ENCODE peak calls at places on chromosomes 4 and X, in eight cellular contexts. M is WTC11; B is A549; N is stimulated activated CD8-positive, alpha-beta memory T cell treated with anti-CD3 and anti-CD28 coated beads, Interleukin-2, amount 100 ng/mL, for 48 hours; H is T-helper 2 cell; V is astrocyte of the cerebellum; A is hepatic stellate cell; R is neuronal stem cell. E is an unnamed sample.

GRCh38 chr4:89331637-89332544 is 24.3 kb upstream of the GPRIN3 start:
- DNase-seq in B (no peak), M (no peak), V (no peak), N (no peak), A (no peak), R (no peak), H (no peak), E (no peak)

GRCh38 chr4:67344594-67345380 is 200.5 kb downstream of the CENPC start:
- DNase-seq in R (no peak), V (no peak), B (no peak), A (no peak), H (no peak), M (no peak), N (no peak), E (no peak)

GRCh38 chr4:25100710-25101109 is 59.5 kb downstream of the SEPSECS start:
- DNase-seq in H (no peak), N (no peak), R (no peak), M (no peak), V (no peak), B (no peak), A (no peak), E (no peak)

GRCh38 chrX:39470588-39471155 is 627.1 kb downstream of the BCOR start:
- DNase-seq in H (no peak), A (no peak), M (no peak), R (no peak), V (peak; percentile 24), B (no peak), N (no peak), E (no peak)

GRCh38 chr4:74794341-74794801 is at the start of gene BTC:
- DNase-seq in N (no peak), V (no peak), A (peak; percentile 9), R (peak; percentile 18), M (peak; percentile 53), B (peak; percentile 64), H (no peak), E (peak; percentile 56)

GRCh38 chr4:5478697-5479096 is 229.7 kb downstream of the EVC2 start:
- DNase-seq in V (no peak), B (no peak), H (no peak), R (no peak), M (no peak), A (no peak), N (no peak), E (no peak)

GRCh38 chr4:85937507-85937906 is 422.3 kb downstream of the MAPK10 start:
- DNase-seq in N (no peak), R (no peak), A (no peak), V (no peak), H (no peak), M (no peak), B (no peak), E (no peak)

GRCh38 chrX:69032601-69033000 is 132.7 kb downstream of the PJA1 start:
- DNase-seq in B (no peak), A (no peak), V (no peak), M (no peak), H (no peak), N (no peak), R (no peak), E (no peak)

GRCh38 chrX:2710041-2710471 is 19.0 kb downstream of the CD99 start:
- DNase-seq in A (peak; percentile 67), B (peak; percentile 52), N (no peak), M (no peak), V (no peak), R (no peak), H (no peak), E (no peak)

GRCh38 chr4:152778656-152779512 is 646 bp downstream of the TIGD4 start:
- DNase-seq in R (no peak), M (peak; percentile 53), A (peak; percentile 7), V (no peak), B (peak; percentile 6), N (no peak), H (no peak), E (peak; percentile 14)

GRCh38 chr4:145716200-145716599 is 36.3 kb downstream of the C4orf51 start:
- DNase-seq in M (no peak), H (no peak), R (no peak), B (no peak), V (no peak), N (no peak), A (peak; percentile 22), E (no peak)

GRCh38 chr4:41882622-41883347 is 52.4 kb upstream of the TMEM33 start:
- DNase-seq in M (peak; percentile 60), A (peak; percentile 74), B (peak; percentile 78), R (no peak), N (peak; percentile 37), H (peak; percentile 10), V (no peak), E (peak; percentile 93)

GRCh38 chrX:39869846-39870601 is 227.7 kb downstream of the BCOR start:
- DNase-seq in R (no peak), A (peak; percentile 34), M (no peak), B (peak; percentile 10), N (peak; percentile 52), H (peak; percentile 85), V (no peak), E (no peak)